ENCODE peak calls at places on chromosomes 6 and 20, in eight cellular contexts. One of them, this sample, is unnamed.

GRCh38 chr6:71879016-71879415 is 7.3 kb upstream of the RIMS1 start:
- DNase-seq in fibroblast of lung: peak
- DNase-seq in heart left ventricle: no peak
- DNase-seq in HepG2: no peak
- DNase-seq in fibroblast of the aortic adventitia: peak
- DNase-seq in brain microvascular endothelial cell: no peak
- DNase-seq in HL-60: no peak
- DNase-seq in MM.1S: no peak
- DNase-seq in this sample: no peak

GRCh38 chr6:138597336-138597735 is 98.0 kb upstream of the NHSL1 start:
- DNase-seq in fibroblast of lung: peak
- DNase-seq in heart left ventricle: no peak
- DNase-seq in HepG2: no peak
- DNase-seq in fibroblast of the aortic adventitia: peak
- DNase-seq in brain microvascular endothelial cell: no peak
- DNase-seq in HL-60: no peak
- DNase-seq in MM.1S: no peak
- DNase-seq in this sample: peak

GRCh38 chr6:101572627-101573026 is 179.1 kb downstream of the GRIK2 start:
- DNase-seq in fibroblast of lung: no peak
- DNase-seq in heart left ventricle: no peak
- DNase-seq in HepG2: no peak
- DNase-seq in fibroblast of the aortic adventitia: no peak
- DNase-seq in brain microvascular endothelial cell: no peak
- DNase-seq in HL-60: no peak
- DNase-seq in MM.1S: no peak
- DNase-seq in this sample: no peak

GRCh38 chr6:109308018-109308492 is 74.2 kb downstream of the CD164 start:
- DNase-seq in fibroblast of lung: peak
- DNase-seq in heart left ventricle: peak
- DNase-seq in HepG2: peak
- DNase-seq in fibroblast of the aortic adventitia: peak
- DNase-seq in brain microvascular endothelial cell: peak
- DNase-seq in HL-60: peak
- DNase-seq in MM.1S: no peak
- DNase-seq in this sample: peak

GRCh38 chr6:11433860-11434259 is 103.7 kb upstream of the TMEM170B start:
- DNase-seq in fibroblast of lung: no peak
- DNase-seq in heart left ventricle: no peak
- DNase-seq in HepG2: peak
- DNase-seq in fibroblast of the aortic adventitia: no peak
- DNase-seq in brain microvascular endothelial cell: no peak
- DNase-seq in HL-60: no peak
- DNase-seq in MM.1S: no peak
- DNase-seq in this sample: no peak

GRCh38 chr6:166586424-166587156 is at the start of gene RAMACL:
- DNase-seq in fibroblast of lung: no peak
- DNase-seq in heart left ventricle: no peak
- DNase-seq in HepG2: no peak
- DNase-seq in fibroblast of the aortic adventitia: no peak
- DNase-seq in brain microvascular endothelial cell: no peak
- DNase-seq in HL-60: no peak
- DNase-seq in MM.1S: no peak
- DNase-seq in this sample: no peak

GRCh38 chr6:112307707-112308106 is 39.4 kb upstream of the RFPL4B start:
- DNase-seq in fibroblast of lung: no peak
- DNase-seq in heart left ventricle: no peak
- DNase-seq in HepG2: no peak
- DNase-seq in fibroblast of the aortic adventitia: no peak
- DNase-seq in brain microvascular endothelial cell: no peak
- DNase-seq in HL-60: no peak
- DNase-seq in MM.1S: no peak
- DNase-seq in this sample: no peak

GRCh38 chr20:36145877-36146707 is 8.4 kb upstream of the EPB41L1 start:
- DNase-seq in fibroblast of lung: peak
- DNase-seq in heart left ventricle: peak
- DNase-seq in HepG2: no peak
- DNase-seq in fibroblast of the aortic adventitia: peak
- DNase-seq in brain microvascular endothelial cell: no peak
- DNase-seq in HL-60: no peak
- DNase-seq in MM.1S: peak
- DNase-seq in this sample: no peak

GRCh38 chr6:111215134-111215533 is 127.8 kb downstream of the SLC16A10 start:
- DNase-seq in fibroblast of lung: peak
- DNase-seq in heart left ventricle: no peak
- DNase-seq in HepG2: no peak
- DNase-seq in fibroblast of the aortic adventitia: peak
- DNase-seq in brain microvascular endothelial cell: no peak
- DNase-seq in HL-60: no peak
- DNase-seq in MM.1S: no peak
- DNase-seq in this sample: no peak

GRCh38 chr20:12077835-12078374 is 160.2 kb downstream of the BTBD3 start:
- DNase-seq in fibroblast of lung: no peak
- DNase-seq in heart left ventricle: no peak
- DNase-seq in HepG2: no peak
- DNase-seq in fibroblast of the aortic adventitia: no peak
- DNase-seq in brain microvascular endothelial cell: no peak
- DNase-seq in HL-60: no peak
- DNase-seq in MM.1S: no peak
- DNase-seq in this sample: no peak

GRCh38 chr20:3563548-3564177 is 92.8 kb downstream of the ATRN start:
- DNase-seq in fibroblast of lung: peak
- DNase-seq in heart left ventricle: no peak
- DNase-seq in HepG2: peak
- DNase-seq in fibroblast of the aortic adventitia: peak
- DNase-seq in brain microvascular endothelial cell: peak
- DNase-seq in HL-60: peak
- DNase-seq in MM.1S: peak
- DNase-seq in this sample: peak

GRCh38 chr6:40688214-40688761 is 101.1 kb upstream of the LRFN2 start:
- DNase-seq in fibroblast of lung: peak
- DNase-seq in heart left ventricle: no peak
- DNase-seq in HepG2: no peak
- DNase-seq in fibroblast of the aortic adventitia: peak
- DNase-seq in brain microvascular endothelial cell: no peak
- DNase-seq in HL-60: no peak
- DNase-seq in MM.1S: no peak
- DNase-seq in this sample: no peak

GRCh38 chr20:40688129-40689099 is 622 bp downstream of the MAFB start:
- DNase-seq in fibroblast of lung: peak
- DNase-seq in heart left ventricle: peak
- DNase-seq in HepG2: no peak
- DNase-seq in fibroblast of the aortic adventitia: peak
- DNase-seq in brain microvascular endothelial cell: no peak
- DNase-seq in HL-60: no peak
- DNase-seq in MM.1S: no peak
- DNase-seq in this sample: no peak

GRCh38 chr6:10302566-10303235 is 112.2 kb downstream of the TFAP2A start:
- DNase-seq in fibroblast of lung: no peak
- DNase-seq in heart left ventricle: no peak
- DNase-seq in HepG2: no peak
- DNase-seq in fibroblast of the aortic adventitia: no peak
- DNase-seq in brain microvascular endothelial cell: no peak
- DNase-seq in HL-60: no peak
- DNase-seq in MM.1S: no peak
- DNase-seq in this sample: no peak

GRCh38 chr6:155341130-155341828 is 27.0 kb upstream of the TFB1M start:
- DNase-seq in fibroblast of lung: peak
- DNase-seq in heart left ventricle: no peak
- DNase-seq in HepG2: peak
- DNase-seq in fibroblast of the aortic adventitia: peak
- DNase-seq in brain microvascular endothelial cell: peak
- DNase-seq in HL-60: no peak
- DNase-seq in MM.1S: no peak
- DNase-seq in this sample: peak

GRCh38 chr20:60455272-60455671 is 497.0 kb downstream of the CDH26 start:
- DNase-seq in fibroblast of lung: no peak
- DNase-seq in heart left ventricle: no peak
- DNase-seq in HepG2: no peak
- DNase-seq in fibroblast of the aortic adventitia: no peak
- DNase-seq in brain microvascular endothelial cell: no peak
- DNase-seq in HL-60: no peak
- DNase-seq in MM.1S: no peak
- DNase-seq in this sample: no peak

GRCh38 chr6:24933868-24934401 is 1.8 kb downstream of the RIPOR2 start:
- DNase-seq in fibroblast of lung: no peak
- DNase-seq in heart left ventricle: no peak
- DNase-seq in HepG2: peak
- DNase-seq in fibroblast of the aortic adventitia: no peak
- DNase-seq in brain microvascular endothelial cell: no peak
- DNase-seq in HL-60: no peak
- DNase-seq in MM.1S: no peak
- DNase-seq in this sample: no peak

GRCh38 chr6:22072939-22073338 is 223.9 kb downstream of the PRL start:
- DNase-seq in fibroblast of lung: no peak
- DNase-seq in heart left ventricle: no peak
- DNase-seq in HepG2: no peak
- DNase-seq in fibroblast of the aortic adventitia: peak
- DNase-seq in brain microvascular endothelial cell: no peak
- DNase-seq in HL-60: peak
- DNase-seq in MM.1S: no peak
- DNase-seq in this sample: no peak

GRCh38 chr20:37773260-37773825 is 79.5 kb downstream of the CTNNBL1 start:
- DNase-seq in fibroblast of lung: no peak
- DNase-seq in heart left ventricle: no peak
- DNase-seq in HepG2: no peak
- DNase-seq in fibroblast of the aortic adventitia: no peak
- DNase-seq in brain microvascular endothelial cell: no peak
- DNase-seq in HL-60: no peak
- DNase-seq in MM.1S: no peak
- DNase-seq in this sample: peak

GRCh38 chr6:157158897-157159296 is 164.4 kb downstream of the TMEM242 start:
- DNase-seq in fibroblast of lung: no peak
- DNase-seq in heart left ventricle: no peak
- DNase-seq in HepG2: no peak
- DNase-seq in fibroblast of the aortic adventitia: no peak
- DNase-seq in brain microvascular endothelial cell: no peak
- DNase-seq in HL-60: no peak
- DNase-seq in MM.1S: no peak
- DNase-seq in this sample: no peak
- TF ChIP-seq CTCF in fibroblast of lung: no peak
- TF ChIP-seq CTCF in heart left ventricle: no peak
- TF ChIP-seq CTCF in HepG2: peak
- TF ChIP-seq CTCF in fibroblast of the aortic adventitia: no peak
- TF ChIP-seq CTCF in brain microvascular endothelial cell: peak
- TF ChIP-seq CTCF in HL-60: no peak
- TF ChIP-seq CTCF in MM.1S: no peak
- TF ChIP-seq CTCF in this sample: no peak

DNA sequence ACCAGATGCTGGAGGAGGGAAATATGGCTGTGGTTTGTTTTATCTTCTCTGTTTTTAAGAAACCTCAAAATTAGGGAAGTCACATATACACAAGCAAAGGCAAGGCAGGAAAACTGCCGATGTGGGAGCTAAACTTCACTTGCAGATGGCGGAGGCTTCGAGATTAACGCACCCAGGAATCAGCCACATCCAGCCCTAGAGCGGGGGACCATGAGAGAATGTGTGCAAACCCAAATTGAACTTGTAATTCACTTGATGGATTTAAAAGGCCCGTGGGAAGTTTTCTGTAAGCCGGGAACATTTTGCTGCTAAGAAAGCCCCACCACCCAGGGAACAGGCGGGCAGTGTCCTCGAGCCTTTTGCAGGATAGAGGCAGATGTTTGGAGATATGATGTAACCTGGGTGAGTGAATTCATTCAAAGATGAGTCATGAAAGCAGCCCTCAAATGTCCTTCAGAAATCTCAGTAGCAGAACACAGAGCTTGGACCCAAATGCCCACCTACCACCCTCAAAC is 39.9 kb downstream of the PREX1 start:
- DNase-seq in fibroblast of lung: peak
- DNase-seq in heart left ventricle: no peak
- DNase-seq in HepG2: peak
- DNase-seq in fibroblast of the aortic adventitia: peak
- DNase-seq in brain microvascular endothelial cell: peak
- DNase-seq in HL-60: peak
- DNase-seq in MM.1S: no peak
- DNase-seq in this sample: peak
- H3K4me3 ChIP-seq in fibroblast of lung: no peak
- H3K4me3 ChIP-seq in heart left ventricle: no peak
- H3K4me3 ChIP-seq in HepG2: no peak
- H3K4me3 ChIP-seq in fibroblast of the aortic adventitia: no peak
- H3K4me3 ChIP-seq in brain microvascular endothelial cell: no peak
- H3K4me3 ChIP-seq in HL-60: no peak
- H3K4me3 ChIP-seq in MM.1S: no peak
- H3K4me3 ChIP-seq in this sample: peak

GRCh38 chr20:19251506-19251905 is 39.1 kb downstream of the SLC24A3 start:
- DNase-seq in fibroblast of lung: no peak
- DNase-seq in heart left ventricle: no peak
- DNase-seq in HepG2: no peak
- DNase-seq in fibroblast of the aortic adventitia: no peak
- DNase-seq in brain microvascular endothelial cell: no peak
- DNase-seq in HL-60: no peak
- DNase-seq in MM.1S: no peak
- DNase-seq in this sample: no peak

GRCh38 chr20:19253316-19253715 is 40.9 kb downstream of the SLC24A3 start:
- DNase-seq in fibroblast of lung: no peak
- DNase-seq in heart left ventricle: no peak
- DNase-seq in HepG2: no peak
- DNase-seq in fibroblast of the aortic adventitia: no peak
- DNase-seq in brain microvascular endothelial cell: no peak
- DNase-seq in HL-60: no peak
- DNase-seq in MM.1S: no peak
- DNase-seq in this sample: peak

GRCh38 chr20:19252670-19253120 is 40.3 kb downstream of the SLC24A3 start:
- DNase-seq in fibroblast of lung: no peak
- DNase-seq in heart left ventricle: no peak
- DNase-seq in HepG2: no peak
- DNase-seq in fibroblast of the aortic adventitia: no peak
- DNase-seq in brain microvascular endothelial cell: no peak
- DNase-seq in HL-60: peak
- DNase-seq in MM.1S: no peak
- DNase-seq in this sample: peak

GRCh38 chr20:19251958-19252669 is 39.7 kb downstream of the SLC24A3 start:
- DNase-seq in fibroblast of lung: no peak
- DNase-seq in heart left ventricle: no peak
- DNase-seq in HepG2: no peak
- DNase-seq in fibroblast of the aortic adventitia: no peak
- DNase-seq in brain microvascular endothelial cell: no peak
- DNase-seq in HL-60: no peak
- DNase-seq in MM.1S: no peak
- DNase-seq in this sample: no peak

DNA sequence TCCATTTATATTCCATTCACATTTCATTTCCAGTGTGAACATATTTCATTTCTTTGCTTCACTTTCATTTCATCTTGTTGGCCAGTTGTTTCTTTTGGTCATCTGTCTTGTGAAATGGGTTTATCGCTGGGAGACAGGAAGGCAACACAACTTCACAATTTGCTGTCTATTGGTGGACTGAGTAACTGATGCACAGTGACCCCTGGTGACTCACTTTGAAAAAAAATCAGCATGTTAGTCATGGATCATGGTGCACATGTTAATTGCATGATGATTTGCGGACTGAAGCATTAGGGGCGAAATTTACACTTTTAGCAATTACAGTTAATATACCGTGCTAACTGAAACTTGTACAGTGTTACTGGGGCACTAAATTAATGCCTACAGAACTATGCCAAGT is 37.1 kb downstream of the SLC24A3 start:
- DNase-seq in fibroblast of lung: no peak
- DNase-seq in heart left ventricle: no peak
- DNase-seq in HepG2: no peak
- DNase-seq in fibroblast of the aortic adventitia: no peak
- DNase-seq in brain microvascular endothelial cell: no peak
- DNase-seq in HL-60: no peak
- DNase-seq in MM.1S: no peak
- DNase-seq in this sample: peak
- TF ChIP-seq CTCF in fibroblast of lung: no peak
- TF ChIP-seq CTCF in heart left ventricle: no peak
- TF ChIP-seq CTCF in HepG2: peak
- TF ChIP-seq CTCF in fibroblast of the aortic adventitia: no peak
- TF ChIP-seq CTCF in brain microvascular endothelial cell: no peak
- TF ChIP-seq CTCF in HL-60: no peak
- TF ChIP-seq CTCF in MM.1S: peak
- TF ChIP-seq CTCF in this sample: no peak

GRCh38 chr6:6003334-6004146 is 3.2 kb downstream of the NRN1 start:
- DNase-seq in fibroblast of lung: no peak
- DNase-seq in heart left ventricle: peak
- DNase-seq in HepG2: no peak
- DNase-seq in fibroblast of the aortic adventitia: no peak
- DNase-seq in brain microvascular endothelial cell: peak
- DNase-seq in HL-60: peak
- DNase-seq in MM.1S: peak
- DNase-seq in this sample: no peak
- H3K4me3 ChIP-seq in fibroblast of lung: no peak
- H3K4me3 ChIP-seq in heart left ventricle: peak
- H3K4me3 ChIP-seq in HepG2: no peak
- H3K4me3 ChIP-seq in fibroblast of the aortic adventitia: no peak
- H3K4me3 ChIP-seq in brain microvascular endothelial cell: peak
- H3K4me3 ChIP-seq in HL-60: peak
- H3K4me3 ChIP-seq in MM.1S: peak
- H3K4me3 ChIP-seq in this sample: no peak

This sample was measured in foreskin fibroblast.